ENCODE peak calls at places on chromosome 5, in nine cellular contexts. Z is right cardiac atrium; M is stimulated activated CD8-positive, alpha-beta memory T cell treated with anti-CD3 and anti-CD28 coated beads, Interleukin-7, amount 100 ng/mL, for 1 hour; E is substantia nigra; I is Panc1; D is progenitor cell of endocrine pancreas; F is HS-5; U is naive B cell; T is M059J. R is an unnamed sample.
A peak's percentile ranks its signal among the peaks of the same experiment; 100 is the strongest.

GRCh38 chr5:179376701-179377420 is 31.6 kb upstream of the ADAMTS2 start:
- DNase-seq in F (no peak), D (no peak), U (no peak), Z (no peak), I (no peak), M (no peak), T (no peak), E (no peak), R (peak; percentile 20)

GRCh38 chr5:52743970-52744369 is 43.7 kb upstream of the ITGA1 start:
- DNase-seq in U (no peak), M (no peak), T (peak; percentile 76), F (no peak), D (no peak), I (no peak), Z (no peak), E (no peak), R (no peak)

GRCh38 chr5:32642276-32643002 is 57.1 kb downstream of the SUB1 start:
- DNase-seq in Z (no peak), E (no peak), T (peak; percentile 28), D (no peak), M (no peak), I (no peak), F (peak; percentile 46), U (no peak), R (no peak)

GRCh38 chr5:9348296-9348996 is 197.4 kb downstream of the SEMA5A start:
- DNase-seq in U (no peak), E (no peak), D (no peak), F (peak; percentile 91), M (no peak), I (no peak), T (peak; percentile 96), Z (no peak), R (no peak)

GRCh38 chr5:42767491-42768105 is 11.0 kb downstream of the CCDC152 start:
- DNase-seq in T (peak; percentile 36), F (no peak), D (no peak), Z (no peak), U (peak; percentile 15), E (no peak), M (no peak), I (peak; percentile 18), R (peak; percentile 22)

GRCh38 chr5:17216176-17216973 is 1.1 kb upstream of the BASP1 start:
- DNase-seq in I (peak; percentile 93), T (peak; percentile 89), U (peak; percentile 81), D (peak; percentile 70), Z (peak; percentile 71), M (no peak), E (peak; percentile 79), F (peak; percentile 84), R (peak; percentile 97)

GRCh38 chr5:176694631-176695030 is 47.3 kb downstream of the TSPAN17 start:
- DNase-seq in F (no peak), I (no peak), E (no peak), U (no peak), D (no peak), M (no peak), T (no peak), Z (no peak), R (no peak)

GRCh38 chr5:81794246-81794645 is 43.3 kb upstream of the SSBP2 start:
- DNase-seq in U (no peak), F (no peak), D (no peak), Z (no peak), T (no peak), I (no peak), E (no peak), M (no peak), R (no peak)